ENCODE peak calls at places on chromosomes 5 and 9, in eight cellular contexts. B is left lung, I is Calu3, W is HCT116, D is gastrocnemius medialis, R is cardiac fibroblast, P is GM20000, L is cardiac muscle cell. T is an unnamed sample.

GRCh38 chr9:86487222-86487841 is 133.1 kb upstream of the TUT7 start:
- DNase-seq in B (no peak), I (no peak), W (peak), D (no peak), R (peak), P (peak), L (peak), T (no peak)

GRCh38 chr9:96495341-96495740 is 45.4 kb downstream of the HABP4 start:
- DNase-seq in B (peak), I (no peak), W (no peak), D (no peak), R (peak), P (no peak), L (peak), T (no peak)

GRCh38 chr5:20556364-20556763 is 568.4 kb upstream of the CDH18 start:
- DNase-seq in B (no peak), I (no peak), W (no peak), D (no peak), R (peak), P (no peak), L (peak), T (peak)

GRCh38 chr5:156120777-156121176 is 206.2 kb upstream of the SGCD start:
- DNase-seq in B (no peak), I (no peak), W (no peak), D (no peak), R (no peak), P (no peak), L (no peak), T (no peak)

GRCh38 chr9:28502189-28502588 is 928.9 kb upstream of the C9orf72 start:
- DNase-seq in B (no peak), I (no peak), W (no peak), D (no peak), R (no peak), P (no peak), L (no peak), T (no peak)

GRCh38 chr9:122016789-122017188 is 76.3 kb downstream of the TTLL11 start:
- DNase-seq in B (no peak), I (no peak), W (no peak), D (no peak), R (peak), P (no peak), L (peak), T (no peak)

GRCh38 chr5:12237837-12238575 is 333.8 kb upstream of the CTNND2 start:
- DNase-seq in B (no peak), I (no peak), W (no peak), D (no peak), R (no peak), P (no peak), L (no peak), T (no peak)

GRCh38 chr9:101485873-101486692 is 47.6 kb upstream of the RNF20 start:
- DNase-seq in B (peak), I (peak), W (peak), D (no peak), R (peak), P (no peak), L (peak), T (peak)

GRCh38 chr9:79185866-79186265 is 385.9 kb upstream of the TLE4 start:
- DNase-seq in B (no peak), I (no peak), W (no peak), D (no peak), R (peak), P (no peak), L (peak), T (no peak)

GRCh38 chr5:151338734-151339133 is 8.6 kb downstream of the SLC36A2 start:
- DNase-seq in B (no peak), I (no peak), W (no peak), D (no peak), R (no peak), P (no peak), L (no peak), T (no peak)

GRCh38 chr5:34721359-34721758 is 65.2 kb downstream of the RAI14 start:
- DNase-seq in B (no peak), I (no peak), W (no peak), D (no peak), R (peak), P (no peak), L (peak), T (no peak)

GRCh38 chr9:83706703-83707517 is 848 bp downstream of the UBQLN1 start:
- DNase-seq in B (peak), I (no peak), W (no peak), D (peak), R (peak), P (peak), L (peak), T (peak)

GRCh38 chr9:75876999-75877647 is 13.3 kb upstream of the PCSK5 start:
- DNase-seq in B (no peak), I (no peak), W (no peak), D (no peak), R (no peak), P (no peak), L (no peak), T (no peak)

GRCh38 chr5:15957124-15957523 is 222.5 kb downstream of the MARCHF11 start:
- DNase-seq in B (no peak), I (no peak), W (no peak), D (no peak), R (no peak), P (no peak), L (no peak), T (no peak)

GRCh38 chr9:116501871-116502270 is 185.2 kb upstream of the TRIM32 start:
- DNase-seq in B (no peak), I (no peak), W (peak), D (no peak), R (no peak), P (no peak), L (no peak), T (peak)

GRCh38 chr9:95634581-95634980 is 117.8 kb upstream of the PTCH1 start:
- DNase-seq in B (no peak), I (no peak), W (no peak), D (no peak), R (no peak), P (no peak), L (no peak), T (peak)

GRCh38 chr5:172097356-172097755 is 90.7 kb downstream of the STK10 start:
- DNase-seq in B (no peak), I (no peak), W (no peak), D (no peak), R (peak), P (no peak), L (peak), T (no peak)

GRCh38 chr5:90473321-90474234 is 993 bp downstream of the MBLAC2 start:
- DNase-seq in B (peak), I (peak), W (no peak), D (peak), R (peak), P (peak), L (no peak), T (peak)

GRCh38 chr9:81591791-81592190 is 97.6 kb downstream of the TLE1 start:
- DNase-seq in B (no peak), I (no peak), W (no peak), D (no peak), R (no peak), P (no peak), L (no peak), T (no peak)

GRCh38 chr5:149215478-149216042 is 56.1 kb upstream of the AFAP1L1 start:
- DNase-seq in B (no peak), I (no peak), W (no peak), D (peak), R (peak), P (no peak), L (peak), T (peak)

GRCh38 chr9:94921072-94921471 is 194.6 kb downstream of the AOPEP start:
- DNase-seq in B (peak), I (no peak), W (no peak), D (no peak), R (peak), P (no peak), L (peak), T (peak)

GRCh38 chr5:102811962-102812361 is 56.9 kb downstream of the PAM start:
- DNase-seq in B (no peak), I (no peak), W (peak), D (no peak), R (peak), P (no peak), L (no peak), T (no peak)

GRCh38 chr5:106189121-106189809 is 1481.5 kb downstream of the EFNA5 start:
- DNase-seq in B (no peak), I (no peak), W (no peak), D (no peak), R (no peak), P (no peak), L (no peak), T (no peak)

GRCh38 chr5:157513182-157513581 is 53.2 kb downstream of the NIPAL4 start:
- DNase-seq in B (no peak), I (no peak), W (no peak), D (no peak), R (no peak), P (no peak), L (no peak), T (no peak)

GRCh38 chr5:891117-891836 is 1.3 kb downstream of the BRD9 start:
- DNase-seq in B (no peak), I (no peak), W (peak), D (no peak), R (peak), P (no peak), L (peak), T (peak)

GRCh38 chr5:35202319-35203111 is 27.8 kb downstream of the PRLR start:
- DNase-seq in B (no peak), I (peak), W (peak), D (no peak), R (peak), P (peak), L (peak), T (peak)